ENCODE peak calls at places on chromosomes 16 and 17, in six cellular contexts. R is prostate gland; C is T-helper 2 cell treated with Interferon-gamma antibody and Interleukin-4, amounts not matched to agents 5 μg/mL and 100 μg/mL, for 36 hours; M is NCI-H446; L is NCI-H1417; S is T-helper 9 cell. B is an unnamed sample.

GRCh38 chr16:86924537-86924936 is 346.2 kb downstream of the FOXL1 start:
- DNase-seq in S (no peak), L (no peak), C (no peak), M (no peak), R (no peak), B (peak)

GRCh38 chr17:49748223-49748622 is 15.7 kb downstream of the FAM117A start:
- DNase-seq in R (no peak), C (no peak), M (no peak), L (no peak), S (peak), B (no peak)

GRCh38 chr16:15777533-15778203 is 79.2 kb downstream of the MYH11 start:
- DNase-seq in C (no peak), L (peak), M (no peak), R (peak), S (no peak), B (peak)

GRCh38 chr16:30992931-30993816 is 8.2 kb downstream of the HSD3B7 start:
- DNase-seq in S (no peak), R (no peak), L (no peak), M (no peak), C (no peak), B (no peak)

GRCh38 chr17:74736423-74737298 is at the start of gene RAB37:
- DNase-seq in R (no peak), M (no peak), C (no peak), L (no peak), S (peak), B (no peak)

GRCh38 chr16:3049921-3050481 is 3.6 kb downstream of the MMP25 start:
- DNase-seq in L (no peak), C (no peak), M (no peak), R (no peak), S (no peak), B (no peak)

GRCh38 chr17:77322534-77323412 is 182.0 kb downstream of the SEC14L1 start:
- DNase-seq in R (no peak), M (no peak), S (no peak), L (no peak), C (no peak), B (peak)

GRCh38 chr16:73068546-73069401 is 20.8 kb upstream of the ZFHX3 start:
- DNase-seq in S (no peak), M (no peak), L (peak), R (no peak), C (no peak), B (peak)

GRCh38 chr16:70395345-70395901 is 43.5 kb downstream of the ST3GAL2 start:
- DNase-seq in R (peak), M (no peak), C (peak), S (peak), L (peak), B (peak)

GRCh38 chr17:78142113-78142861 is 3.9 kb upstream of the C17orf99 start:
- DNase-seq in R (peak), L (no peak), M (no peak), S (no peak), C (no peak), B (peak)